ENCODE peak calls at places on chromosomes 4 and X, in eight cellular contexts. One of them, this sample, is unnamed.

GRCh38 chrX:54891573-54891972 is 29.1 kb upstream of the TRO start:
- DNase-seq in stimulated activated CD4-positive, alpha-beta T cell treated with anti-CD3 and anti-CD28 coated beads, Interleukin-12 subunit alpha, Interleukin-12 subunit beta, amount 100 ng/mL, for 4 hours: peak; percentile 3
- DNase-seq in Jurkat, Clone E6-1: peak; percentile 35
- DNase-seq in fibroblast of pulmonary artery: peak; percentile 59
- DNase-seq in SW480: peak; percentile 18
- DNase-seq in germinal center: peak; percentile 1
- DNase-seq in activated T-cell treated with anti-CD3 and anti-CD28 coated beads, Interleukin-2, amount 50 U/mL, for 48 hours: peak; percentile 22
- DNase-seq in hippocampal formation: peak; percentile 3
- DNase-seq in this sample: peak; percentile 67

GRCh38 chr4:18691431-18692200 is 670.1 kb upstream of the LCORL start:
- DNase-seq in stimulated activated CD4-positive, alpha-beta T cell treated with anti-CD3 and anti-CD28 coated beads, Interleukin-12 subunit alpha, Interleukin-12 subunit beta, amount 100 ng/mL, for 4 hours: no peak
- DNase-seq in fibroblast of pulmonary artery: no peak
- DNase-seq in germinal center: no peak
- DNase-seq in hippocampal formation: no peak
- DNase-seq in Jurkat, Clone E6-1: no peak
- DNase-seq in SW480: peak; percentile 11
- DNase-seq in activated T-cell treated with anti-CD3 and anti-CD28 coated beads, Interleukin-2, amount 50 U/mL, for 48 hours: no peak
- DNase-seq in this sample: peak; percentile 25

GRCh38 chr4:109079177-109079576 is 223.3 kb downstream of the COL25A1 start:
- DNase-seq in germinal center: no peak
- DNase-seq in fibroblast of pulmonary artery: peak; percentile 16
- DNase-seq in hippocampal formation: no peak
- DNase-seq in stimulated activated CD4-positive, alpha-beta T cell treated with anti-CD3 and anti-CD28 coated beads, Interleukin-12 subunit alpha, Interleukin-12 subunit beta, amount 100 ng/mL, for 4 hours: no peak
- DNase-seq in Jurkat, Clone E6-1: no peak
- DNase-seq in SW480: no peak
- DNase-seq in activated T-cell treated with anti-CD3 and anti-CD28 coated beads, Interleukin-2, amount 50 U/mL, for 48 hours: no peak
- DNase-seq in this sample: peak; percentile 41

GRCh38 chr4:36138221-36138620 is 106.1 kb downstream of the ARAP2 start:
- DNase-seq in hippocampal formation: no peak
- DNase-seq in germinal center: no peak
- DNase-seq in fibroblast of pulmonary artery: peak; percentile 66
- DNase-seq in SW480: no peak
- DNase-seq in Jurkat, Clone E6-1: no peak
- DNase-seq in activated T-cell treated with anti-CD3 and anti-CD28 coated beads, Interleukin-2, amount 50 U/mL, for 48 hours: no peak
- DNase-seq in stimulated activated CD4-positive, alpha-beta T cell treated with anti-CD3 and anti-CD28 coated beads, Interleukin-12 subunit alpha, Interleukin-12 subunit beta, amount 100 ng/mL, for 4 hours: no peak
- DNase-seq in this sample: peak; percentile 73

GRCh38 chrX:21167028-21167427 is 207.2 kb upstream of the CNKSR2 start:
- DNase-seq in germinal center: no peak
- DNase-seq in fibroblast of pulmonary artery: no peak
- DNase-seq in SW480: no peak
- DNase-seq in hippocampal formation: no peak
- DNase-seq in activated T-cell treated with anti-CD3 and anti-CD28 coated beads, Interleukin-2, amount 50 U/mL, for 48 hours: no peak
- DNase-seq in Jurkat, Clone E6-1: no peak
- DNase-seq in stimulated activated CD4-positive, alpha-beta T cell treated with anti-CD3 and anti-CD28 coated beads, Interleukin-12 subunit alpha, Interleukin-12 subunit beta, amount 100 ng/mL, for 4 hours: no peak
- DNase-seq in this sample: no peak

GRCh38 chrX:12210196-12210815 is 72.0 kb downstream of the FRMPD4 start:
- DNase-seq in Jurkat, Clone E6-1: no peak
- DNase-seq in activated T-cell treated with anti-CD3 and anti-CD28 coated beads, Interleukin-2, amount 50 U/mL, for 48 hours: no peak
- DNase-seq in germinal center: no peak
- DNase-seq in SW480: peak; percentile 29
- DNase-seq in fibroblast of pulmonary artery: peak; percentile 71
- DNase-seq in stimulated activated CD4-positive, alpha-beta T cell treated with anti-CD3 and anti-CD28 coated beads, Interleukin-12 subunit alpha, Interleukin-12 subunit beta, amount 100 ng/mL, for 4 hours: no peak
- DNase-seq in hippocampal formation: no peak
- DNase-seq in this sample: peak; percentile 4

GRCh38 chr4:111360906-111361305 is 738.0 kb upstream of the PITX2 start:
- DNase-seq in hippocampal formation: no peak
- DNase-seq in stimulated activated CD4-positive, alpha-beta T cell treated with anti-CD3 and anti-CD28 coated beads, Interleukin-12 subunit alpha, Interleukin-12 subunit beta, amount 100 ng/mL, for 4 hours: no peak
- DNase-seq in Jurkat, Clone E6-1: no peak
- DNase-seq in SW480: no peak
- DNase-seq in germinal center: no peak
- DNase-seq in fibroblast of pulmonary artery: no peak
- DNase-seq in activated T-cell treated with anti-CD3 and anti-CD28 coated beads, Interleukin-2, amount 50 U/mL, for 48 hours: no peak
- DNase-seq in this sample: no peak

GRCh38 chr4:8050555-8051206 is 107.9 kb downstream of the ABLIM2 start:
- DNase-seq in germinal center: no peak
- DNase-seq in SW480: peak; percentile 59
- DNase-seq in Jurkat, Clone E6-1: no peak
- DNase-seq in activated T-cell treated with anti-CD3 and anti-CD28 coated beads, Interleukin-2, amount 50 U/mL, for 48 hours: no peak
- DNase-seq in hippocampal formation: peak; percentile 60
- DNase-seq in stimulated activated CD4-positive, alpha-beta T cell treated with anti-CD3 and anti-CD28 coated beads, Interleukin-12 subunit alpha, Interleukin-12 subunit beta, amount 100 ng/mL, for 4 hours: no peak
- DNase-seq in fibroblast of pulmonary artery: peak; percentile 51
- DNase-seq in this sample: peak; percentile 69

GRCh38 chr4:53633608-53634007 is 42.3 kb upstream of the LNX1 start:
- DNase-seq in hippocampal formation: no peak
- DNase-seq in stimulated activated CD4-positive, alpha-beta T cell treated with anti-CD3 and anti-CD28 coated beads, Interleukin-12 subunit alpha, Interleukin-12 subunit beta, amount 100 ng/mL, for 4 hours: no peak
- DNase-seq in SW480: no peak
- DNase-seq in Jurkat, Clone E6-1: no peak
- DNase-seq in fibroblast of pulmonary artery: peak; percentile 60
- DNase-seq in germinal center: no peak
- DNase-seq in activated T-cell treated with anti-CD3 and anti-CD28 coated beads, Interleukin-2, amount 50 U/mL, for 48 hours: no peak
- DNase-seq in this sample: peak; percentile 39

GRCh38 chr4:147732516-147733193 is 767 bp downstream of the ARHGAP10 start:
- DNase-seq in Jurkat, Clone E6-1: no peak
- DNase-seq in stimulated activated CD4-positive, alpha-beta T cell treated with anti-CD3 and anti-CD28 coated beads, Interleukin-12 subunit alpha, Interleukin-12 subunit beta, amount 100 ng/mL, for 4 hours: peak; percentile 11
- DNase-seq in hippocampal formation: no peak
- DNase-seq in germinal center: peak; percentile 32
- DNase-seq in activated T-cell treated with anti-CD3 and anti-CD28 coated beads, Interleukin-2, amount 50 U/mL, for 48 hours: peak; percentile 31
- DNase-seq in fibroblast of pulmonary artery: no peak
- DNase-seq in SW480: peak; percentile 28
- DNase-seq in this sample: peak; percentile 59

GRCh38 chr4:106773106-106773905 is 262.8 kb downstream of the DKK2 start:
- DNase-seq in SW480: no peak
- DNase-seq in activated T-cell treated with anti-CD3 and anti-CD28 coated beads, Interleukin-2, amount 50 U/mL, for 48 hours: no peak
- DNase-seq in stimulated activated CD4-positive, alpha-beta T cell treated with anti-CD3 and anti-CD28 coated beads, Interleukin-12 subunit alpha, Interleukin-12 subunit beta, amount 100 ng/mL, for 4 hours: no peak
- DNase-seq in hippocampal formation: no peak
- DNase-seq in Jurkat, Clone E6-1: no peak
- DNase-seq in fibroblast of pulmonary artery: peak; percentile 4
- DNase-seq in germinal center: no peak
- DNase-seq in this sample: peak; percentile 47

GRCh38 chr4:75710246-75710645 is 14.1 kb upstream of the USO1 start:
- DNase-seq in Jurkat, Clone E6-1: no peak
- DNase-seq in fibroblast of pulmonary artery: peak; percentile 64
- DNase-seq in germinal center: no peak
- DNase-seq in hippocampal formation: no peak
- DNase-seq in stimulated activated CD4-positive, alpha-beta T cell treated with anti-CD3 and anti-CD28 coated beads, Interleukin-12 subunit alpha, Interleukin-12 subunit beta, amount 100 ng/mL, for 4 hours: no peak
- DNase-seq in activated T-cell treated with anti-CD3 and anti-CD28 coated beads, Interleukin-2, amount 50 U/mL, for 48 hours: no peak
- DNase-seq in SW480: no peak
- DNase-seq in this sample: peak; percentile 28

GRCh38 chr4:43481526-43481925 is 589.0 kb downstream of the GRXCR1 start:
- DNase-seq in SW480: no peak
- DNase-seq in activated T-cell treated with anti-CD3 and anti-CD28 coated beads, Interleukin-2, amount 50 U/mL, for 48 hours: no peak
- DNase-seq in Jurkat, Clone E6-1: no peak
- DNase-seq in fibroblast of pulmonary artery: no peak
- DNase-seq in stimulated activated CD4-positive, alpha-beta T cell treated with anti-CD3 and anti-CD28 coated beads, Interleukin-12 subunit alpha, Interleukin-12 subunit beta, amount 100 ng/mL, for 4 hours: no peak
- DNase-seq in hippocampal formation: no peak
- DNase-seq in germinal center: no peak
- DNase-seq in this sample: no peak

GRCh38 chr4:76212851-76213414 is 691 bp downstream of the SCARB2 start:
- DNase-seq in hippocampal formation: peak; percentile 65
- DNase-seq in stimulated activated CD4-positive, alpha-beta T cell treated with anti-CD3 and anti-CD28 coated beads, Interleukin-12 subunit alpha, Interleukin-12 subunit beta, amount 100 ng/mL, for 4 hours: no peak
- DNase-seq in Jurkat, Clone E6-1: peak; percentile 73
- DNase-seq in SW480: peak; percentile 78
- DNase-seq in fibroblast of pulmonary artery: no peak
- DNase-seq in germinal center: no peak
- DNase-seq in activated T-cell treated with anti-CD3 and anti-CD28 coated beads, Interleukin-2, amount 50 U/mL, for 48 hours: peak; percentile 53
- DNase-seq in this sample: peak; percentile 64

GRCh38 chr4:105895609-105896460 is 564 bp downstream of the NPNT start:
- DNase-seq in fibroblast of pulmonary artery: no peak
- DNase-seq in hippocampal formation: no peak
- DNase-seq in Jurkat, Clone E6-1: no peak
- DNase-seq in germinal center: peak; percentile 17
- DNase-seq in activated T-cell treated with anti-CD3 and anti-CD28 coated beads, Interleukin-2, amount 50 U/mL, for 48 hours: peak; percentile 37
- DNase-seq in SW480: peak; percentile 23
- DNase-seq in stimulated activated CD4-positive, alpha-beta T cell treated with anti-CD3 and anti-CD28 coated beads, Interleukin-12 subunit alpha, Interleukin-12 subunit beta, amount 100 ng/mL, for 4 hours: no peak
- DNase-seq in this sample: no peak

GRCh38 chrX:39652336-39652735 is 445.4 kb downstream of the BCOR start:
- DNase-seq in SW480: no peak
- DNase-seq in activated T-cell treated with anti-CD3 and anti-CD28 coated beads, Interleukin-2, amount 50 U/mL, for 48 hours: peak; percentile 54
- DNase-seq in Jurkat, Clone E6-1: peak; percentile 32
- DNase-seq in hippocampal formation: no peak
- DNase-seq in germinal center: peak; percentile 4
- DNase-seq in stimulated activated CD4-positive, alpha-beta T cell treated with anti-CD3 and anti-CD28 coated beads, Interleukin-12 subunit alpha, Interleukin-12 subunit beta, amount 100 ng/mL, for 4 hours: peak; percentile 11
- DNase-seq in fibroblast of pulmonary artery: peak; percentile 38
- DNase-seq in this sample: peak; percentile 41

GRCh38 chr4:39565925-39566630 is 38.8 kb upstream of the UGDH start:
- DNase-seq in hippocampal formation: no peak
- DNase-seq in activated T-cell treated with anti-CD3 and anti-CD28 coated beads, Interleukin-2, amount 50 U/mL, for 48 hours: no peak
- DNase-seq in SW480: no peak
- DNase-seq in fibroblast of pulmonary artery: peak; percentile 84
- DNase-seq in germinal center: no peak
- DNase-seq in stimulated activated CD4-positive, alpha-beta T cell treated with anti-CD3 and anti-CD28 coated beads, Interleukin-12 subunit alpha, Interleukin-12 subunit beta, amount 100 ng/mL, for 4 hours: no peak
- DNase-seq in Jurkat, Clone E6-1: no peak
- DNase-seq in this sample: peak; percentile 84

GRCh38 chr4:79209822-79210635 is 115.8 kb downstream of the NAA11 start:
- DNase-seq in Jurkat, Clone E6-1: peak; percentile 41
- DNase-seq in SW480: no peak
- DNase-seq in stimulated activated CD4-positive, alpha-beta T cell treated with anti-CD3 and anti-CD28 coated beads, Interleukin-12 subunit alpha, Interleukin-12 subunit beta, amount 100 ng/mL, for 4 hours: no peak
- DNase-seq in fibroblast of pulmonary artery: peak; percentile 60
- DNase-seq in activated T-cell treated with anti-CD3 and anti-CD28 coated beads, Interleukin-2, amount 50 U/mL, for 48 hours: no peak
- DNase-seq in germinal center: no peak
- DNase-seq in hippocampal formation: no peak
- DNase-seq in this sample: no peak

GRCh38 chr4:174117445-174117844 is 166.0 kb downstream of the FBXO8 start:
- DNase-seq in hippocampal formation: no peak
- DNase-seq in stimulated activated CD4-positive, alpha-beta T cell treated with anti-CD3 and anti-CD28 coated beads, Interleukin-12 subunit alpha, Interleukin-12 subunit beta, amount 100 ng/mL, for 4 hours: no peak
- DNase-seq in SW480: no peak
- DNase-seq in fibroblast of pulmonary artery: no peak
- DNase-seq in activated T-cell treated with anti-CD3 and anti-CD28 coated beads, Interleukin-2, amount 50 U/mL, for 48 hours: no peak
- DNase-seq in Jurkat, Clone E6-1: no peak
- DNase-seq in germinal center: no peak
- DNase-seq in this sample: no peak

GRCh38 chr4:188728359-188728758 is 589.1 kb downstream of the TRIML1 start:
- DNase-seq in Jurkat, Clone E6-1: no peak
- DNase-seq in stimulated activated CD4-positive, alpha-beta T cell treated with anti-CD3 and anti-CD28 coated beads, Interleukin-12 subunit alpha, Interleukin-12 subunit beta, amount 100 ng/mL, for 4 hours: no peak
- DNase-seq in activated T-cell treated with anti-CD3 and anti-CD28 coated beads, Interleukin-2, amount 50 U/mL, for 48 hours: no peak
- DNase-seq in SW480: no peak
- DNase-seq in germinal center: no peak
- DNase-seq in fibroblast of pulmonary artery: no peak
- DNase-seq in hippocampal formation: no peak
- DNase-seq in this sample: no peak

GRCh38 chrX:13087322-13088154 is 43.1 kb upstream of the FAM9C start:
- DNase-seq in germinal center: peak; percentile 41
- DNase-seq in Jurkat, Clone E6-1: peak; percentile 96
- DNase-seq in activated T-cell treated with anti-CD3 and anti-CD28 coated beads, Interleukin-2, amount 50 U/mL, for 48 hours: peak; percentile 70
- DNase-seq in hippocampal formation: no peak
- DNase-seq in fibroblast of pulmonary artery: peak; percentile 78
- DNase-seq in SW480: peak; percentile 47
- DNase-seq in stimulated activated CD4-positive, alpha-beta T cell treated with anti-CD3 and anti-CD28 coated beads, Interleukin-12 subunit alpha, Interleukin-12 subunit beta, amount 100 ng/mL, for 4 hours: no peak
- DNase-seq in this sample: peak; percentile 94